ENCODE peak calls at places on chromosome 22, in five cellular contexts. O is NAMALWA; D is activated naive CD4-positive, alpha-beta T cell treated with anti-CD3 and anti-CD28 coated beads for 36 hours; V is NB4; B is DND-41. X is an unnamed sample.

GRCh38 chr22:35835998-35836691 is 118.5 kb downstream of the APOL5 start:
- DNase-seq in B (no peak), V (no peak), O (no peak), D (no peak), X (peak; percentile 79)

GRCh38 chr22:29143848-29144785 is 61.6 kb upstream of the EMID1 start:
- DNase-seq in B (no peak), D (no peak), O (no peak), V (peak; percentile 67), X (no peak)

GRCh38 chr22:45246060-45246985 is 5.6 kb upstream of the KIAA0930 start:
- DNase-seq in O (no peak), B (no peak), V (no peak), D (no peak), X (peak; percentile 70)

GRCh38 chr22:49323751-49324415 is 503.8 kb downstream of the BRD1 start:
- DNase-seq in O (no peak), B (no peak), D (no peak), V (no peak), X (peak; percentile 29)

GRCh38 chr22:36701941-36702640 is 1.5 kb downstream of the CACNG2 start:
- DNase-seq in B (no peak), V (no peak), O (no peak), D (no peak), X (no peak)

GRCh38 chr22:46360891-46361290 is 25.4 kb downstream of the TRMU start:
- DNase-seq in O (no peak), D (no peak), V (no peak), B (no peak), X (no peak)

GRCh38 chr22:32909561-32910348 is 108.2 kb downstream of the TIMP3 start:
- DNase-seq in O (no peak), V (no peak), D (no peak), B (no peak), X (peak; percentile 40)

GRCh38 chr22:17728786-17729185 is 45.5 kb downstream of the BID start:
- DNase-seq in O (no peak), V (no peak), D (no peak), B (no peak), X (no peak)

GRCh38 chr22:31177420-31178162 is 17.6 kb downstream of the RNF185 start:
- DNase-seq in O (no peak), D (no peak), V (no peak), B (no peak), X (no peak)

GRCh38 chr22:39577361-39577760 is 6.8 kb downstream of the CACNA1I start:
- DNase-seq in O (no peak), V (no peak), D (no peak), B (no peak), X (no peak)

GRCh38 chr22:17794726-17795125 is 20.5 kb upstream of the BID start:
- DNase-seq in D (no peak), O (no peak), V (no peak), B (no peak), X (no peak)